ENCODE peak calls at places on chromosomes 5 and 9, in seven cellular contexts. One of them, this sample, is unnamed.
A peak's percentile ranks its signal among the peaks of the same experiment; 100 is the strongest.

GRCh38 chr5:9034671-9035070 is 511.2 kb downstream of the SEMA5A start:
- DNase-seq in keratinocyte: no peak
- DNase-seq in heart left ventricle: no peak
- DNase-seq in CD8-positive, alpha-beta T cell: no peak
- DNase-seq in colonic mucosa: no peak
- DNase-seq in lower lobe of right lung: no peak
- DNase-seq in transverse colon: no peak
- DNase-seq in this sample: peak; percentile 31

GRCh38 chr9:134630393-134630790 is 11.2 kb upstream of the COL5A1 start:
- DNase-seq in keratinocyte: no peak
- DNase-seq in heart left ventricle: no peak
- DNase-seq in CD8-positive, alpha-beta T cell: no peak
- DNase-seq in colonic mucosa: no peak
- DNase-seq in lower lobe of right lung: peak; percentile 30
- DNase-seq in transverse colon: no peak
- DNase-seq in this sample: no peak

GRCh38 chr5:141880961-141881801 is 3.0 kb upstream of the PCDH1 start:
- DNase-seq in keratinocyte: no peak
- DNase-seq in heart left ventricle: peak; percentile 83
- DNase-seq in CD8-positive, alpha-beta T cell: no peak
- DNase-seq in colonic mucosa: no peak
- DNase-seq in lower lobe of right lung: no peak
- DNase-seq in transverse colon: no peak
- DNase-seq in this sample: no peak

GRCh38 chr5:141420855-141421488 is at the start of gene PCDHGA11:
- DNase-seq in keratinocyte: no peak
- DNase-seq in heart left ventricle: peak; percentile 40
- DNase-seq in CD8-positive, alpha-beta T cell: no peak
- DNase-seq in colonic mucosa: peak; percentile 38
- DNase-seq in lower lobe of right lung: peak; percentile 69
- DNase-seq in transverse colon: no peak
- DNase-seq in this sample: no peak

GRCh38 chr9:135002336-135002735 is 84.6 kb upstream of the FCN1 start:
- DNase-seq in keratinocyte: no peak
- DNase-seq in heart left ventricle: no peak
- DNase-seq in CD8-positive, alpha-beta T cell: no peak
- DNase-seq in colonic mucosa: no peak
- DNase-seq in lower lobe of right lung: no peak
- DNase-seq in transverse colon: no peak
- DNase-seq in this sample: no peak

GRCh38 chr5:133145436-133146143 is 93.8 kb downstream of the HSPA4 start:
- DNase-seq in keratinocyte: no peak
- DNase-seq in heart left ventricle: no peak
- DNase-seq in CD8-positive, alpha-beta T cell: no peak
- DNase-seq in colonic mucosa: no peak
- DNase-seq in lower lobe of right lung: no peak
- DNase-seq in transverse colon: no peak
- DNase-seq in this sample: no peak

GRCh38 chr9:134399435-134400056 is 73.3 kb downstream of the RXRA start:
- DNase-seq in keratinocyte: no peak
- DNase-seq in heart left ventricle: no peak
- DNase-seq in CD8-positive, alpha-beta T cell: no peak
- DNase-seq in colonic mucosa: no peak
- DNase-seq in lower lobe of right lung: no peak
- DNase-seq in transverse colon: no peak
- DNase-seq in this sample: no peak

GRCh38 chr5:154465169-154465568 is 12.9 kb downstream of the HAND1 start:
- DNase-seq in keratinocyte: no peak
- DNase-seq in heart left ventricle: no peak
- DNase-seq in CD8-positive, alpha-beta T cell: no peak
- DNase-seq in colonic mucosa: no peak
- DNase-seq in lower lobe of right lung: no peak
- DNase-seq in transverse colon: no peak
- DNase-seq in this sample: no peak

GRCh38 chr5:169627551-169627950 is 9.5 kb upstream of the DOCK2 start:
- DNase-seq in keratinocyte: no peak
- DNase-seq in heart left ventricle: no peak
- DNase-seq in CD8-positive, alpha-beta T cell: no peak
- DNase-seq in colonic mucosa: no peak
- DNase-seq in lower lobe of right lung: no peak
- DNase-seq in transverse colon: no peak
- DNase-seq in this sample: no peak

GRCh38 chr9:136137321-136138054 is 18.8 kb upstream of the TMEM250 start:
- DNase-seq in keratinocyte: no peak
- DNase-seq in heart left ventricle: no peak
- DNase-seq in CD8-positive, alpha-beta T cell: no peak
- DNase-seq in colonic mucosa: no peak
- DNase-seq in lower lobe of right lung: no peak
- DNase-seq in transverse colon: no peak
- DNase-seq in this sample: no peak

GRCh38 chr9:36905101-36906066 is 128.7 kb downstream of the PAX5 start:
- DNase-seq in keratinocyte: no peak
- DNase-seq in heart left ventricle: no peak
- DNase-seq in CD8-positive, alpha-beta T cell: no peak
- DNase-seq in colonic mucosa: no peak
- DNase-seq in lower lobe of right lung: no peak
- DNase-seq in transverse colon: no peak
- DNase-seq in this sample: no peak

GRCh38 chr9:77514886-77515711 is 133.0 kb downstream of the GNA14 start:
- DNase-seq in keratinocyte: no peak
- DNase-seq in heart left ventricle: peak; percentile 51
- DNase-seq in CD8-positive, alpha-beta T cell: no peak
- DNase-seq in colonic mucosa: no peak
- DNase-seq in lower lobe of right lung: no peak
- DNase-seq in transverse colon: no peak
- DNase-seq in this sample: peak; percentile 88

GRCh38 chr9:95049761-95050160 is 267.7 kb downstream of the FANCC start:
- DNase-seq in keratinocyte: no peak
- DNase-seq in heart left ventricle: no peak
- DNase-seq in CD8-positive, alpha-beta T cell: no peak
- DNase-seq in colonic mucosa: no peak
- DNase-seq in lower lobe of right lung: no peak
- DNase-seq in transverse colon: no peak
- DNase-seq in this sample: no peak

GRCh38 chr9:70609542-70610286 is 195.3 kb upstream of the KLF9 start:
- DNase-seq in keratinocyte: no peak
- DNase-seq in heart left ventricle: peak; percentile 82
- DNase-seq in CD8-positive, alpha-beta T cell: no peak
- DNase-seq in colonic mucosa: no peak
- DNase-seq in lower lobe of right lung: no peak
- DNase-seq in transverse colon: peak; percentile 21
- DNase-seq in this sample: peak; percentile 91

GRCh38 chr9:88006511-88007290 is 32.4 kb upstream of the CDK20 start:
- DNase-seq in keratinocyte: no peak
- DNase-seq in heart left ventricle: no peak
- DNase-seq in CD8-positive, alpha-beta T cell: no peak
- DNase-seq in colonic mucosa: no peak
- DNase-seq in lower lobe of right lung: no peak
- DNase-seq in transverse colon: no peak
- DNase-seq in this sample: no peak

GRCh38 chr5:180294913-180295555 is 3.2 kb upstream of the MAPK9 start:
- DNase-seq in keratinocyte: no peak
- DNase-seq in heart left ventricle: no peak
- DNase-seq in CD8-positive, alpha-beta T cell: no peak
- DNase-seq in colonic mucosa: no peak
- DNase-seq in lower lobe of right lung: no peak
- DNase-seq in transverse colon: no peak
- DNase-seq in this sample: no peak

GRCh38 chr9:134783699-134784039 is 96.9 kb upstream of the FCN2 start:
- DNase-seq in keratinocyte: no peak
- DNase-seq in heart left ventricle: no peak
- DNase-seq in CD8-positive, alpha-beta T cell: no peak
- DNase-seq in colonic mucosa: no peak
- DNase-seq in lower lobe of right lung: no peak
- DNase-seq in transverse colon: no peak
- DNase-seq in this sample: no peak

GRCh38 chr5:91206734-91207133 is 176.4 kb downstream of the ARRDC3 start:
- DNase-seq in keratinocyte: no peak
- DNase-seq in heart left ventricle: no peak
- DNase-seq in CD8-positive, alpha-beta T cell: no peak
- DNase-seq in colonic mucosa: no peak
- DNase-seq in lower lobe of right lung: no peak
- DNase-seq in transverse colon: no peak
- DNase-seq in this sample: no peak

DNA sequence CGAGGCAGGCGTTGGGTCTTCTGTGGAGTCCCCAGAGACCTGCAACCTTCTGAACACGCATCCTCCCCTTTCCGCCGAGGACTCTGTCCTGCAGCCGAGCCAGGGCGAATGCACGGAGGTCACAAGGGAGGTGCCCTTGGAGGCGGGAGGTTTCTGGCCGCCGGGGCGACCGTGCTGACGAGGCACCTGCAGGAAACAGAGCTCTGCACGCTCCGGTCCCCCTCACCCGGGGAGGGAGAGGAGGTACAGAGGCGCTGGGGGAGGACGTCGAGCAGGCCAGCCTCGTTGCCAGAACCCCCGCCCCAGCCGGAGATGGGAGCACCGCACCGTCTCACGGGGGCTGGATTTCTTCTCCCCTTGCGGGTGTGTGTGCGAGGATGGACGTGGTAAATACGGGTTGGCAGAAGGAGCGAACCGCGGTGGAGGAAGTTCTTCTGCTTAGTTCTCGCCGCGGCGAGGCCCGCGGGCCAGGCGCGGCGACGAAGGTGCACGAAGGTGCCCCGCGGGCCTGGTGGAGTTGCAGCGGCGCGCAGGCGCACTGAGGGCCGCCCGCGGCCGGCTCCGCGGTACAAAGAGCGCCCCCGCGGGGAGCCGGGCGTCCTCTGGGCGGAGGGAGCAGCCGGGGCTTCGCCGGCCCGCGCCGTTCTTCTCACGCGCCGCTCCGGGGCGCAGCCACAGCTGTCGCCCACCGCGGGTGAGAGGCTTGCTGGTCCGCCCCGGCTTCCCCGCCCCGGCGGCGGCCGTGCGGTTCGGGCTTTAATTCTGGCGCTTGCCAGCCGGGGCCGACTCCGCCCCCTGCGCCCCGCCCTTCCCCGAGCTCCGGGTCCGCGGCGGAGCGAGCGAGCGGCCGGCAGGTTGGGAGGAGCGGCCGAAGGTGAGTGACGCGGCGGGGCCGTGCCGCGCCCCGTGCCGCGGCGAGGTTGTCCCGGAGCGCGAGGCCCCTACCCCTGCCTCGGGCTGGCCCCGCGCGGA is 289.5 kb downstream of the DOCK8 start:
- DNase-seq in keratinocyte: peak; percentile 4
- DNase-seq in heart left ventricle: peak; percentile 81
- DNase-seq in CD8-positive, alpha-beta T cell: peak; percentile 42
- DNase-seq in colonic mucosa: peak; percentile 82
- DNase-seq in lower lobe of right lung: peak; percentile 87
- DNase-seq in transverse colon: peak; percentile 88
- DNase-seq in this sample: no peak
- H3K4me3 ChIP-seq in keratinocyte: peak within 1 kb of the TSS; percentile 79
- H3K4me3 ChIP-seq in heart left ventricle: peak within 1 kb of the TSS; percentile 61
- H3K4me3 ChIP-seq in CD8-positive, alpha-beta T cell: peak within 1 kb of the TSS; percentile 90
- H3K4me3 ChIP-seq in colonic mucosa: peak within 1 kb of the TSS; percentile 74
- H3K4me3 ChIP-seq in lower lobe of right lung: peak within 1 kb of the TSS; percentile 76
- H3K4me3 ChIP-seq in transverse colon: peak within 1 kb of the TSS; percentile 70
- H3K4me3 ChIP-seq in this sample: peak within 1 kb of the TSS; percentile 34

GRCh38 chr5:73702951-73703350 is 77.0 kb downstream of the ARHGEF28 start:
- DNase-seq in keratinocyte: no peak
- DNase-seq in heart left ventricle: no peak
- DNase-seq in CD8-positive, alpha-beta T cell: no peak
- DNase-seq in colonic mucosa: no peak
- DNase-seq in lower lobe of right lung: no peak
- DNase-seq in transverse colon: no peak
- DNase-seq in this sample: no peak

GRCh38 chr5:73701566-73701965 is 75.6 kb downstream of the ARHGEF28 start:
- DNase-seq in keratinocyte: peak; percentile 61
- DNase-seq in heart left ventricle: no peak
- DNase-seq in CD8-positive, alpha-beta T cell: no peak
- DNase-seq in colonic mucosa: no peak
- DNase-seq in lower lobe of right lung: no peak
- DNase-seq in transverse colon: no peak
- DNase-seq in this sample: no peak

GRCh38 chr5:73706963-73707362 is 81.0 kb downstream of the ARHGEF28 start:
- DNase-seq in keratinocyte: no peak
- DNase-seq in heart left ventricle: no peak
- DNase-seq in CD8-positive, alpha-beta T cell: no peak
- DNase-seq in colonic mucosa: no peak
- DNase-seq in lower lobe of right lung: no peak
- DNase-seq in transverse colon: no peak
- DNase-seq in this sample: no peak

GRCh38 chr5:73702534-73702933 is 76.5 kb downstream of the ARHGEF28 start:
- DNase-seq in keratinocyte: no peak
- DNase-seq in heart left ventricle: no peak
- DNase-seq in CD8-positive, alpha-beta T cell: no peak
- DNase-seq in colonic mucosa: no peak
- DNase-seq in lower lobe of right lung: no peak
- DNase-seq in transverse colon: no peak
- DNase-seq in this sample: no peak

GRCh38 chr5:73705364-73705763 is 79.4 kb downstream of the ARHGEF28 start:
- DNase-seq in keratinocyte: no peak
- DNase-seq in heart left ventricle: no peak
- DNase-seq in CD8-positive, alpha-beta T cell: no peak
- DNase-seq in colonic mucosa: no peak
- DNase-seq in lower lobe of right lung: no peak
- DNase-seq in transverse colon: no peak
- DNase-seq in this sample: no peak
- TF ChIP-seq CTCF in keratinocyte: no peak
- TF ChIP-seq CTCF in heart left ventricle: no peak
- TF ChIP-seq CTCF in CD8-positive, alpha-beta T cell: no peak
- TF ChIP-seq CTCF in colonic mucosa: no peak
- TF ChIP-seq CTCF in lower lobe of right lung: no peak
- TF ChIP-seq CTCF in transverse colon: no peak
- TF ChIP-seq CTCF in this sample: no peak

DNA sequence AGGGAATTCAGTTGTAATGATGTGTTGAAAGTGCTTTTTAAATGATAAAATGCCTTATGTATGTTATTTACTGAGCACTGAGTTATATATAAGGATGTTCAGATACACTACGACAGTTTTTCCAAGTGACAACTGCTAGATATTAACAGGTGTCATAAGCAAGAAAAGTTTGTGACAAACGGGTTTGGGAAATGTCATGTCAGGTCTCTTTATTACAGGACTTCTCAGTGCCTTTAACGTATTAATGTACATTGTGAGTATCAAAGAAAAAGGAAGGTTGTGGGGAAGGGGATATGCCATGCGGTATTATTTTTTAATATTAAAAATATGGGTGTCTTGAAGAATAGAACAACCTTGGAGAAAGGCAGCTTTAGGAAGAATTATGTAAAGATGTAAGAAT is 56.4 kb downstream of the RAI14 start:
- DNase-seq in keratinocyte: no peak
- DNase-seq in heart left ventricle: no peak
- DNase-seq in CD8-positive, alpha-beta T cell: no peak
- DNase-seq in colonic mucosa: no peak
- DNase-seq in lower lobe of right lung: no peak
- DNase-seq in transverse colon: no peak
- DNase-seq in this sample: no peak
- H3K4me3 ChIP-seq in keratinocyte: no peak overlapping the region
- H3K4me3 ChIP-seq in heart left ventricle: no peak overlapping the region
- H3K4me3 ChIP-seq in CD8-positive, alpha-beta T cell: no peak overlapping the region
- H3K4me3 ChIP-seq in colonic mucosa: no peak overlapping the region
- H3K4me3 ChIP-seq in lower lobe of right lung: no peak overlapping the region
- H3K4me3 ChIP-seq in transverse colon: no peak overlapping the region
- H3K4me3 ChIP-seq in this sample: no peak overlapping the region

DNA sequence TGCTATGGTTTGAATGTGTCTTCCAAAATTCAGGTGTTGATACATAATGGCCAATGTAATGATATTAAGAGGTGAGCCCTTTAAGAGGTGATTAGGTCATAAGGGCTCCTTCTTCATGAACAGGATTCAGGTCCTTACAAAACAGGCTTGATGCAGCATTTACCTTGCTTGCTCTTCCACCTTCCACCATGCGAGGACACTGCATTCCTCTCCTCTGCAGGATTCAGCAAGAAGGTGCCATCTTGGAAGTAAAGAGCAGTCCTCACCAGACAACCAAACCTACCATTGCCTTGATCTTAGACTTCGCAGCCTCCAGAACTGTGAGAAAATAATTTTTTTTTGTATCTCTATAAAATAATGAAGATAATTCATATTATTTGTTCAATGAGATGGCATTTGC is 314.0 kb upstream of the SMARCA2 start:
- DNase-seq in keratinocyte: no peak
- DNase-seq in heart left ventricle: no peak
- DNase-seq in CD8-positive, alpha-beta T cell: no peak
- DNase-seq in colonic mucosa: no peak
- DNase-seq in lower lobe of right lung: no peak
- DNase-seq in transverse colon: no peak
- DNase-seq in this sample: no peak
- TF ChIP-seq CTCF in keratinocyte: no peak
- TF ChIP-seq CTCF in heart left ventricle: no peak
- TF ChIP-seq CTCF in CD8-positive, alpha-beta T cell: no peak
- TF ChIP-seq CTCF in colonic mucosa: no peak
- TF ChIP-seq CTCF in lower lobe of right lung: no peak
- TF ChIP-seq CTCF in transverse colon: no peak
- TF ChIP-seq CTCF in this sample: no peak